ENCODE peak calls at places on chromosomes 1 and 21, in five cellular contexts. X is HFFc6, J is natural killer cell, C is transverse colon, Q is OCI-LY7. Y is an unnamed sample.

GRCh38 chr1:56446531-56447098 is 132.7 kb downstream of the PLPP3 start:
- DNase-seq in J (no peak), Q (no peak), X (no peak), C (peak; percentile 24), Y (no peak)

GRCh38 chr21:36288651-36289243 is 31.2 kb upstream of the MORC3 start:
- DNase-seq in C (no peak), X (no peak), Q (no peak), J (no peak), Y (no peak)

GRCh38 chr1:33363470-33363861 is 42.6 kb upstream of the A3GALT2 start:
- DNase-seq in X (no peak), C (no peak), J (no peak), Q (no peak), Y (no peak)

GRCh38 chr1:84997667-84998600 is 1.0 kb upstream of the MCOLN2 start:
- DNase-seq in C (peak; percentile 15), X (no peak), Q (peak; percentile 39), J (no peak), Y (peak; percentile 26)

GRCh38 chr1:85406887-85407593 is 57.9 kb downstream of the DDAH1 start:
- DNase-seq in C (peak; percentile 33), J (no peak), Q (no peak), X (peak; percentile 90), Y (no peak)

GRCh38 chr1:225710804-225711203 is 57.9 kb upstream of the ENAH start:
- DNase-seq in J (no peak), Q (no peak), C (no peak), X (peak; percentile 38), Y (no peak)

GRCh38 chr21:38351176-38351959 is 94.6 kb downstream of the KCNJ15 start:
- DNase-seq in J (no peak), X (peak; percentile 5), C (no peak), Q (no peak), Y (no peak)

GRCh38 chr1:201013991-201014815 is 9.3 kb downstream of the KIF21B start:
- DNase-seq in J (no peak), C (no peak), X (no peak), Q (no peak), Y (no peak)

GRCh38 chr1:201702936-201703335 is 126.0 kb upstream of the IPO9 start:
- DNase-seq in C (no peak), J (no peak), X (peak; percentile 49), Q (no peak), Y (no peak)

GRCh38 chr1:7300893-7301292 is 470.2 kb upstream of the VAMP3 start:
- DNase-seq in Q (no peak), J (no peak), X (peak; percentile 94), C (peak; percentile 43), Y (no peak)

GRCh38 chr1:241611063-241611462 is 29.1 kb downstream of the CHML start:
- DNase-seq in Q (peak; percentile 82), J (no peak), X (peak; percentile 70), C (no peak), Y (peak; percentile 43)

GRCh38 chr1:23444104-23444533 is 19.6 kb upstream of the TCEA3 start:
- DNase-seq in J (no peak), Q (no peak), C (peak; percentile 60), X (no peak), Y (no peak)

GRCh38 chr1:183962903-183963302 is 74.6 kb downstream of the COLGALT2 start:
- DNase-seq in X (no peak), C (no peak), Q (no peak), J (no peak), Y (no peak)

GRCh38 chr1:155117610-155118009 is 10.1 kb upstream of the EFNA1 start:
- DNase-seq in Q (no peak), C (no peak), J (no peak), X (no peak), Y (no peak)

GRCh38 chr1:243287652-243288051 is 31.8 kb downstream of the SDCCAG8 start:
- DNase-seq in C (no peak), X (peak; percentile 82), Q (peak; percentile 29), J (no peak), Y (peak; percentile 52)

GRCh38 chr1:223341111-223341510 is 22.9 kb downstream of the SUSD4 start:
- DNase-seq in J (no peak), C (no peak), Q (no peak), X (peak; percentile 8), Y (no peak)

GRCh38 chr1:26724938-26725337 is 29.1 kb downstream of the ARID1A start:
- DNase-seq in J (no peak), X (no peak), Q (no peak), C (no peak), Y (no peak)

GRCh38 chr1:47409311-47410085 is 6.6 kb upstream of the FOXE3 start:
- DNase-seq in J (no peak), Q (no peak), C (no peak), X (peak; percentile 80), Y (no peak)

GRCh38 chr1:111515291-111516007 is 12.0 kb upstream of the ADORA3 start:
- DNase-seq in C (peak; percentile 27), J (no peak), X (peak; percentile 52), Q (no peak), Y (peak; percentile 35)

GRCh38 chr1:198118136-198118535 is 38.7 kb upstream of the NEK7 start:
- DNase-seq in X (peak; percentile 78), C (peak; percentile 9), J (no peak), Q (no peak), Y (no peak)

GRCh38 chr1:32358435-32358834 is 3.9 kb downstream of the FAM229A start:
- DNase-seq in J (no peak), C (no peak), Q (no peak), X (no peak), Y (no peak)
- TF ChIP-seq CTCF in J (no peak), C (no peak), Q (no peak), X (no peak), Y (no peak)

GRCh38 chr1:93734999-93735398 is 53.4 kb upstream of the BCAR3 start:
- DNase-seq in C (no peak), Q (peak; percentile 45), X (no peak), J (no peak), Y (no peak)
- TF ChIP-seq CTCF in C (no peak), Q (peak; percentile 76), X (peak; percentile 49), J (no peak), Y (peak; percentile 41)

DNA sequence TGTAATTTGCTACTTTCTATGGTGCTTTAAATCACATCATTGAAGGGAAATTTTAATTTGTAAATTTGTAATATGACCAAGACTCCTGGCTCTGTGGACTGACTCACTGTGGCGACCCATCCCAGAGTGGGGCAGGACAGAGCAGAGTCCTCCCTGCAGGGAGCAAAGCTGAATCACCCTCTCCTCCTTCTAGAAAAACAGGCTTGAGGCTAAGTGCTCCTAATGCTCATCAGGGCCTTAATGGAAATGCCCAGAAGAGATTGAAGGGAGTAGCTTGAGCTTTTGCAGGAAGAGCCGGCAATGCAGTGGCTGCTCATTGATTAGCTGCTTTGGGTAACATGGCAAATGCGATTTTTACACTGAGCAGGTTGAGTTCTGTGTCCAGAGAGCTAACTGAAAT is 16.8 kb downstream of the S100A10 start:
- DNase-seq in C (peak; percentile 49), X (peak; percentile 46), J (no peak), Q (no peak), Y (no peak)
- TF ChIP-seq CTCF in C (no peak), X (no peak), J (no peak), Q (no peak), Y (no peak)

GRCh38 chr1:77683142-77683835 is 831 bp upstream of the ZZZ3 start:
- DNase-seq in Q (peak; percentile 95), C (peak; percentile 94), X (peak; percentile 93), J (peak; percentile 88), Y (peak; percentile 87)
- TF ChIP-seq CTCF in Q (peak; percentile 84), C (peak; percentile 89), X (peak; percentile 91), J (peak; percentile 88), Y (peak; percentile 89)

GRCh38 chr1:8903908-8904650 is 25.6 kb upstream of the ENO1 start:
- DNase-seq in C (peak; percentile 21), X (peak; percentile 97), Q (no peak), J (no peak), Y (no peak)

GRCh38 chr1:8899046-8899445 is 20.6 kb upstream of the ENO1 start:
- DNase-seq in Q (no peak), X (no peak), J (no peak), C (no peak), Y (no peak)

GRCh38 chr1:8903410-8903809 is 24.9 kb upstream of the ENO1 start:
- DNase-seq in X (peak; percentile 59), J (no peak), C (no peak), Q (no peak), Y (no peak)

GRCh38 chr1:8905582-8906191 is 27.2 kb upstream of the ENO1 start:
- DNase-seq in C (no peak), J (no peak), Q (no peak), X (no peak), Y (no peak)

DNA sequence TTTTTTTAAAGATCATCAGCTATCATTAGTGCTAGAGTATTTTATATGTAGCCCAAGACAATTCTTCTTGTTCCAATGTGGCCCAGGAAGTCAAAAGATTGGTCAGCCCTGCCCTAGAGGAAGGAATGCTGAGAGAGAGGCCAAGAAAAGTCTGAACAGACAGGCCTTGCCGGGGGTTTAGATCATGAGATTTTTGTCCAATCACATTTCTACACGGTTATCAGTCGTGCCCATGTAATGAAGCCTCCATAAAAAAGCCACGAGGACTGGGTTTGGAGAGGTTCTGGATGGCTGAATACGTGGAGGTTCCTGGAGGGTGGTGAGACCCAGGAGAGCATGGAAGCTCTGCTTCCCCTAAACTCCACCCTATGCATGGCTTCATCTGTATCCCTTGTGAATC is 24.3 kb upstream of the ENO1 start:
- DNase-seq in C (no peak), X (peak; percentile 71), J (no peak), Q (no peak), Y (no peak)
- TF ChIP-seq CTCF in C (no peak), X (peak; percentile 67), J (no peak), Q (no peak), Y (no peak)

DNA sequence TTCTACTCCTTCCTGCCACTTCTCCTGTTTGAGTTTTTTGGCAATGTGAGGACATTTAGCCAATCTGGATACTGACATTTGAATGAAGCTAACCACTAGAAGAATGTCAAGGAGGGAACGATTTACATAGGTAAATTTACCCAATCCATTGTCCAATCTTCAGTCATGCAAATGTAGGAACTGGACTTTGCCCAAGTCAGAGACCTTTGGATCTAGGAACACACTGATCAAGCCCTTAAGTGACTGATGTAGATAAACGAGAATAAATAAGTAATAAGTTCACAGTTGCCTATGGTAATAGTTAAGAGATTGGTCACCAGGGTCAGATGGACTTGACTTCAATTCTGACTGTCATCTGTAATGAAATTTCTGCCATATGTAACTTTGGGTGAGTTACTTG is 177.6 kb downstream of the FGGY start:
- DNase-seq in C (no peak), J (no peak), X (no peak), Q (no peak), Y (no peak)
- TF ChIP-seq CTCF in C (no peak), J (no peak), X (no peak), Q (no peak), Y (no peak)

DNA sequence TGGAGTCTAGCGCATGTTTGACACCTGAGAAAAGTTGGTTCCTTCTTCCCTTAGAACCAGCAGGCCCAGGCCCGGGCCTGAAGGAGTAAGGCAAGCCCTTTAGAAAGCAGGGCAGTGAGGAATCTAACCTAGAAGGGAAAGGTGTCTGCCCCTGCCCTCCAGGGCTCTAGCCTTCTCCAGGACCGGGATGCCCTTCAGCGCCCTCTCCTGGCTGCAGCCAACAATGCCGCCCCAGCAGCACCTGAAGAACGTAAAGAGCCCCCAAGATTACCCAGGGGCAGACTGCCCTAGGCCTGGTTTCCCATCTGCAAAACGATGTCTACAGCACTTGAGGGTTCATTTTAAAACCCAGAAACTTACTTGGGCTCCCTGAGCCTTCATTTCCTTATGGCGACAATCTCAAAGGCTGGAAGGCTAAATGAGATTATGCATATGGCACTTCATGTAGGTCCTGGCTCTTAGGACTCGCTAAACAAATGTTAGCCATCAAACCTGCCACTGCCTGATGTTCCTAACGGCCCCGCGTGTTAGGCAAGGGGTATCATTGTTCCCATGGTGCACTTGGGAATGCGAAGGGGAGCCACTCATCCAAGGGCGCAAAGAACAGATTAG is 106.7 kb upstream of the KLHDC7A start:
- DNase-seq in Q (peak; percentile 26), C (peak; percentile 23), X (no peak), J (no peak), Y (peak; percentile 43)
- TF ChIP-seq CTCF in Q (peak; percentile 80), C (peak; percentile 42), X (no peak), J (no peak), Y (peak; percentile 25)